ENCODE peak calls at places on chromosomes 3 and 15, in four cellular contexts. M is RWPE2; B is CD4-positive, CD25-positive, alpha-beta regulatory T cell; S is neural progenitor cell. Z is an unnamed sample. For H3K27me3, the result is how much of the 10 kb centered on the place peaks cover.

GRCh38 chr3:13950042-13950441 is 70.2 kb upstream of the WNT7A start:
- DNase-seq in M (no peak), B (no peak), S (peak), Z (no peak)

GRCh38 chr15:91921188-91921820 is 67.8 kb downstream of the SLCO3A1 start:
- DNase-seq in M (no peak), B (no peak), S (no peak), Z (peak)

GRCh38 chr15:62594017-62594416 is 428.9 kb upstream of the C2CD4B start:
- DNase-seq in M (no peak), B (no peak), S (no peak), Z (no peak)

GRCh38 chr3:69659180-69659915 is 79.9 kb upstream of the MITF start:
- DNase-seq in M (no peak), B (no peak), S (no peak), Z (no peak)

GRCh38 chr15:74789171-74789627 is 7.3 kb downstream of the CSK start:
- DNase-seq in M (peak), B (no peak), S (no peak), Z (no peak)

GRCh38 chr3:151130437-151130836 is 45.0 kb downstream of the MED12L start:
- DNase-seq in M (no peak), B (no peak), S (no peak), Z (no peak)

GRCh38 chr15:78949461-78949860 is 4.6 kb upstream of the CTSH start:
- DNase-seq in M (no peak), B (no peak), S (no peak), Z (no peak)

GRCh38 chr15:55532944-55533343 is 24.9 kb upstream of the DNAAF4 start:
- DNase-seq in M (no peak), B (no peak), S (no peak), Z (no peak)

GRCh38 chr15:79942656-79943481 is 28.1 kb downstream of the BCL2A1 start:
- DNase-seq in M (no peak), B (no peak), S (no peak), Z (no peak)

GRCh38 chr15:100944237-100944875 is 25.2 kb downstream of the LRRK1 start:
- DNase-seq in M (no peak), B (no peak), S (no peak), Z (no peak)

GRCh38 chr3:152976232-152976631 is 141.3 kb downstream of the P2RY1 start:
- DNase-seq in M (no peak), B (no peak), S (no peak), Z (no peak)

GRCh38 chr3:113963879-113964278 is 16.1 kb downstream of the ZDHHC23 start:
- DNase-seq in M (no peak), B (no peak), S (no peak), Z (no peak)

GRCh38 chr3:149527531-149528343 is 53.2 kb downstream of the TM4SF4 start:
- DNase-seq in M (no peak), B (no peak), S (peak), Z (no peak)

GRCh38 chr3:180804871-180805430 is 107.5 kb upstream of the FXR1 start:
- DNase-seq in M (no peak), B (no peak), S (peak), Z (no peak)

GRCh38 chr3:171306631-171307030 is 153.6 kb downstream of the TNIK start:
- DNase-seq in M (no peak), B (no peak), S (no peak), Z (no peak)

GRCh38 chr15:96300808-96301207 is 29.7 kb upstream of the NR2F2 start:
- DNase-seq in M (no peak), B (no peak), S (no peak), Z (no peak)

GRCh38 chr3:71680588-71680987 is 44.6 kb downstream of the EIF4E3 start:
- DNase-seq in M (no peak), B (no peak), S (no peak), Z (no peak)

GRCh38 chr3:128426128-128426921 is 40.4 kb downstream of the DNAJB8 start:
- DNase-seq in M (no peak), B (peak), S (peak), Z (peak)

GRCh38 chr3:52388933-52389332 is 56.0 kb downstream of the SEMA3G start:
- DNase-seq in M (no peak), B (no peak), S (no peak), Z (no peak)

GRCh38 chr3:150697646-150698045 is 6.1 kb downstream of the ERICH6 start:
- DNase-seq in M (no peak), B (no peak), S (no peak), Z (no peak)

GRCh38 chr3:65758871-65759598 is 279.7 kb downstream of the MAGI1 start:
- DNase-seq in M (no peak), B (no peak), S (peak), Z (no peak)

GRCh38 chr3:146125946-146126345 is 35.0 kb downstream of the PLOD2 start:
- DNase-seq in M (no peak), B (no peak), S (no peak), Z (no peak)

GRCh38 chr15:28113426-28114113 is 14.5 kb upstream of the OCA2 start:
- DNase-seq in M (no peak), B (no peak), S (no peak), Z (no peak)

GRCh38 chr15:35857812-35858211 is 311.8 kb upstream of the DPH6 start:
- DNase-seq in M (no peak), B (no peak), S (no peak), Z (no peak)

GRCh38 chr3:64029287-64029686 is 6.0 kb upstream of the PSMD6 start:
- DNase-seq in M (no peak), B (no peak), S (no peak), Z (no peak)

GRCh38 chr3:125357032-125357658 is 18.0 kb downstream of the ZNF148 start:
- DNase-seq in M (no peak), B (peak), S (peak), Z (peak)

GRCh38 chr15:58147151-58147550 is 9.0 kb downstream of the AQP9 start:
- DNase-seq in M (no peak), B (no peak), S (no peak), Z (no peak)

GRCh38 chr3:48186993-48187578 is 1.1 kb downstream of the CDC25A start:
- DNase-seq in M (no peak), B (no peak), S (peak), Z (no peak)
- H3K27ac ChIP-seq in M (peak), B (no peak), S (no peak), Z (peak)

DNA sequence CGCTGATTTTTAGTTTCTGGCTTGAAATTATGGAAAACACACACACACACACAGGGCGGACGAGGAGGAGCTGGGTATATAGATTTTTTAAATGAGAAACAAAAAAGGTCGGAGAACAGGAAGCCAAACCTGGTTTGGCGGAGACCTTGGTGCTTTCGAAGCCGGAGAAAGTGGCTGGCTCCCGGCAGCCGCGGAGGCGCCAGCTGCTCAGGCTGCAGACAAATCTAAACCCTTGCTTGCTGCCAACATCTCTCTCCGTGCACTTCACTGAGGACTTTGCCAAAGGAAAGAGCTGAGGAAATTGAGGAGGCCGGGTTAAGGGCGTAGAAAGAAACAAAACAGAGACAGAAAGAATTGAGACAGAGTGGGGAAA is 2.1 kb downstream of the ZIC1 start:
- DNase-seq in M (no peak), B (no peak), S (peak), Z (no peak)
- H3K27me3 ChIP-seq in M (half or more), B (under half), S (half or more), Z (under half)

DNA sequence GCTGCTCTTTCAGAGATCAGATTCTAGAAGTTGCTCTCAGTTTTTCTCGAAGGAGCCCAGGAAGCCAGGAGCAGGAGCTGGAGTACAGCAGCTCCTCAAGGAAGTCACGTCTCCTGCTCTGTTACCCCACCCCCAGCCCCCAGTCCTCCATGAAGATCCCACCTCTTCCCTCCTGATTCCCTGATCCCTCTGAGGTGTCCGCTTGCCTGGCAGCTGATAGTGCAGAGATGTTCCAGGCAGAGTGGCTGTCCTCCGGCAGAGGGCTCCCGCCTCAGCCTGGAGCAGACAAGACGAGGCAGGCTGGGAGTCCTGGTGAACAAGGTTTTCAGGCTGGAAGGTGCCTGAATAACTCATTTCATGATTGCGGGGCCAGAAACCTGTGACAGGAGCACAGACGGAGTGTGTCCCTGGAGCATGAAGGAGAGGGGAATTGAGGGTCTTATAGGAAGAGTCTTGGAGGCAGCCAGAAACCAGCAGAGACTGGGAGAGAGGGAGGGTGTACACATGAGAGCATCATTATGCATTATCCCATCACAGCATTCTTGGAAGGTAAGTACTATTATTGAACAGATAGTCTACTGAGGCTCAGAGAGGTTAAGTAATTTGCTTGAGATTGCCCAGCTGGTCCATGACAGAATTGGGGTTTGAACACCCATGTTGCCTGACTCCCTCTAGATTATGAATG is 1.2 kb downstream of the HRH1 start:
- DNase-seq in M (no peak), B (no peak), S (peak), Z (no peak)
- H3K4me3 ChIP-seq in M (peak), B (no peak), S (peak), Z (no peak)

GRCh38 chr3:196323723-196324122 is 5.7 kb upstream of the DYNLT2B start:
- DNase-seq in M (no peak), B (no peak), S (peak), Z (no peak)
- H3K27ac ChIP-seq in M (no peak), B (no peak), S (no peak), Z (no peak)

GRCh38 chr3:155664922-155665695 is 79.8 kb downstream of the PLCH1 start:
- DNase-seq in M (no peak), B (no peak), S (peak), Z (no peak)
- H3K27me3 ChIP-seq in M (under half), B (under half), S (under half), Z (under half)

GRCh38 chr3:77039606-77040553 is at the start of gene ROBO2:
- DNase-seq in M (peak), B (no peak), S (peak), Z (no peak)

GRCh38 chr3:77041756-77042155 is 1.9 kb downstream of the ROBO2 start:
- DNase-seq in M (no peak), B (no peak), S (no peak), Z (no peak)

GRCh38 chr3:77041156-77041696 is 1.3 kb downstream of the ROBO2 start:
- DNase-seq in M (no peak), B (no peak), S (peak), Z (no peak)

GRCh38 chr3:77038468-77038927 is 1.4 kb upstream of the ROBO2 start:
- DNase-seq in M (peak), B (no peak), S (peak), Z (no peak)

DNA sequence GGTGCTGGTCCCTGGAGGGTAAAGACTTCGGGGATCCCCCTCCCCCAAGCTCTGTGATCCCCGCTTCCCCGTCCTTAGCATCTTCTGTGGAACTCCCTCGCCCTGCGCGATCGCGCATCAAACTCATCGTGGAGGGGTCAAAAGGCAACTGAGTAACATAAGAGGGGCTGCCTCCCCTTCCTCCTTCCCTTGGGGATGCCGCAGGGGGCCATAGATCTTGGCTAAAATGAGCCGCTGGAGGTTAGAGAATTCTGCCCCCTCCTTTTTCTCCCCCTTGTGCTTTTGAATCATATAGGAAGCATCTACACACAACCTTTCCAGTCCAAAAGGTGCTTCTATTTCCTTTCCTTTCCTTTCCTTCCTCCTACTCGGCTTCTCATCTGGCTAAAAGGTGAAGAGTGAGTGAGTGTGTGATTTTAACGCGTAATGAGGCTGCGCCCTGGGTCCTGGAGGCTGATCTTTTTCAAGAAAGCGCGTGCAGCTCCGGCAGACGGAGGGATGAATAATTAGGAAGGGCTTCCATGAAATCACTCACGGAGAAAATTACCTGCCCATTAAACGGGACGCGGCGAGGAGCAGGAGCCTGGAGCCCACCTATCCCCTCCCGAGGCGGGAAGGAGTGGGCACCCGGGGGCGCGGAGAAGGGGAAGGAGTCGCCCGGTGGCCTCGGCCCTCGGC is 832 bp upstream of the ROBO2 start:
- DNase-seq in M (no peak), B (no peak), S (peak), Z (no peak)
- H3K4me3 ChIP-seq in M (peak), B (no peak), S (peak), Z (no peak)

GRCh38 chr3:57287205-57287604 is 5.3 kb downstream of the ASB14 start:
- DNase-seq in M (no peak), B (no peak), S (no peak), Z (no peak)
- H3K27ac ChIP-seq in M (no peak), B (no peak), S (no peak), Z (no peak)